ENCODE peak calls at places on chromosomes 4 and X, in six cellular contexts. D is left lung, P is GM12865, C is lower leg skin, J is cardiac fibroblast, H is AG04450. Q is an unnamed sample.

GRCh38 chr4:153233761-153234371 is 29.6 kb downstream of the TRIM2 start:
- DNase-seq in D (no peak), P (no peak), C (peak), J (peak), H (no peak), Q (peak)

GRCh38 chrX:111114806-111115205 is 18.8 kb downstream of the PAK3 start:
- DNase-seq in D (no peak), P (peak), C (no peak), J (no peak), H (no peak), Q (no peak)

GRCh38 chrX:65407157-65407626 is 127.4 kb downstream of the LAS1L start:
- DNase-seq in D (no peak), P (no peak), C (no peak), J (peak), H (no peak), Q (no peak)

GRCh38 chr4:3642806-3643517 is 110.7 kb upstream of the LRPAP1 start:
- DNase-seq in D (no peak), P (no peak), C (no peak), J (no peak), H (no peak), Q (no peak)

GRCh38 chr4:54658321-54659093 is 750 bp downstream of the KIT start:
- DNase-seq in D (peak), P (peak), C (peak), J (peak), H (no peak), Q (no peak)

GRCh38 chr4:161546902-161547301 is 616.9 kb downstream of the FSTL5 start:
- DNase-seq in D (no peak), P (peak), C (no peak), J (peak), H (no peak), Q (no peak)

GRCh38 chr4:80592950-80593349 is 257.4 kb downstream of the CFAP299 start:
- DNase-seq in D (no peak), P (peak), C (no peak), J (no peak), H (no peak), Q (no peak)

GRCh38 chr4:109574443-109574850 is 14.4 kb downstream of the MCUB start:
- DNase-seq in D (no peak), P (no peak), C (no peak), J (peak), H (no peak), Q (no peak)

GRCh38 chr4:91288702-91289311 is 1015.0 kb upstream of the GRID2 start:
- DNase-seq in D (no peak), P (no peak), C (no peak), J (no peak), H (no peak), Q (no peak)

GRCh38 chrX:131727778-131728177 is 183.9 kb downstream of the OR13H1 start:
- DNase-seq in D (no peak), P (no peak), C (peak), J (no peak), H (no peak), Q (no peak)

GRCh38 chr4:24559889-24560288 is 24.5 kb downstream of the DHX15 start:
- DNase-seq in D (no peak), P (no peak), C (no peak), J (peak), H (no peak), Q (no peak)

DNA sequence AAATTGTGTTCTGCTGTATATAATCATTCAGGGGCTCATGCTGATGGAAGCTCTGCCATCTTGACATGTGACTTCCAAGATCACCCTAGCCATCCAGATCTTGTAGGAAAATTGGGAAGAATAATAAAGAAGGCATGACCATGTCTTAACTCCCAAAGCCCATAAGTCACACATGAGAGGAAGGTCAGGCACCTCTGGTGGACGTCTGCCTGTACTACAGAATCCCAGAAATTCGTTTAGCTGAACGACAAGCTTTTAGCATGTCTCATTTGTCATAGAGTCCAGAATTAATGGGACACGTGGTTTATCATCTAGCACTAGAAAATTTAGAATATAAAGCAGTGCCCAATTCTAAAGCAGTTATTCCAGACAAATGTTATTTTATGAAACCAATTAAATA is 212.7 kb downstream of the CENPC start:
- DNase-seq in D (no peak), P (peak), C (no peak), J (peak), H (no peak), Q (no peak)
- TF ChIP-seq CTCF in D (no peak), P (peak), C (no peak), J (peak), H (peak), Q (peak)

DNA sequence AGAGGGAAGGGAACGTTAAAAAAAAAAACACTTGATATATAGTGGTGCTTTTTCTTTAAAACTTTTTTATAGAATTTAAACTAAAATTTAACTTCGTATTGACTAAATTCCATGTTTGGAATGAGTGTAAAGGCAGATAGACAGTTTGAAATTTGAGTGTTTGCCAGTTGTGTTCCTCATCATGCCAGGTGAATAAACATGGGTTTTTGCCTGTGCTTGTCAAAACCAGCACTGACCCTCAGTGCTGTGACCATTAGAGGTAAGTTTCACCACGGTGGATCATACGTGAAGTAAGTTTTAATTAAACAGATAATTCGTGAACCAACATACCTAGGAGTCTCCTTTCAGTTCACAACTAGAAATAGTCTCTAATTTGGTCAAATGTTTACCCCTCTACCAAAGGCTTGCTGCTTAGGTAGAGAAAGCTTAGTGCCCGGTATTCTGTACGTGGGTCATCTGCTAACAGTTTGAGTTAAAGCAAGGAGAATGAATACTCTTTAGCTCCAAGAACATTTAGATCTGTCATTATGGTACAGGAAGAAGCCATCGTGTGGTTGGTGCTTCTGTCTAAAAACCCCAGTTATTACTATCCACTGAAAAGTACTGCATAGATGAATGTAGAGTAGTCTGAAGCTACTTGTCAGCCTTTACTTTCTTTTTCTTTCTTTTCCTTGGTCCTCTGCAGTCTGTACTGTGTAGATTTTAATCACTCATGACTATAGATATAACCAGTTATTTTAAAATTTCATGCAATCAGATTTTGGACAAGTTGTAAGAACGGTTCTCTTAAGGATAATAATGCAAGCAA is 32.7 kb downstream of the KIAA0232 start:
- DNase-seq in D (no peak), P (no peak), C (no peak), J (no peak), H (no peak), Q (no peak)
- H3K4me3 ChIP-seq in D (no peak), P (no peak), C (no peak), J (no peak), H (no peak), Q (no peak)

GRCh38 chr4:102416765-102417164 is 71.5 kb upstream of the SLC39A8 start:
- DNase-seq in D (no peak), P (no peak), C (no peak), J (no peak), H (no peak), Q (no peak)

GRCh38 chr4:102423375-102423774 is 77.8 kb upstream of the NFKB1 start:
- DNase-seq in D (no peak), P (no peak), C (no peak), J (no peak), H (no peak), Q (no peak)

GRCh38 chr4:102422843-102423242 is 77.6 kb upstream of the SLC39A8 start:
- DNase-seq in D (no peak), P (no peak), C (no peak), J (no peak), H (no peak), Q (no peak)

DNA sequence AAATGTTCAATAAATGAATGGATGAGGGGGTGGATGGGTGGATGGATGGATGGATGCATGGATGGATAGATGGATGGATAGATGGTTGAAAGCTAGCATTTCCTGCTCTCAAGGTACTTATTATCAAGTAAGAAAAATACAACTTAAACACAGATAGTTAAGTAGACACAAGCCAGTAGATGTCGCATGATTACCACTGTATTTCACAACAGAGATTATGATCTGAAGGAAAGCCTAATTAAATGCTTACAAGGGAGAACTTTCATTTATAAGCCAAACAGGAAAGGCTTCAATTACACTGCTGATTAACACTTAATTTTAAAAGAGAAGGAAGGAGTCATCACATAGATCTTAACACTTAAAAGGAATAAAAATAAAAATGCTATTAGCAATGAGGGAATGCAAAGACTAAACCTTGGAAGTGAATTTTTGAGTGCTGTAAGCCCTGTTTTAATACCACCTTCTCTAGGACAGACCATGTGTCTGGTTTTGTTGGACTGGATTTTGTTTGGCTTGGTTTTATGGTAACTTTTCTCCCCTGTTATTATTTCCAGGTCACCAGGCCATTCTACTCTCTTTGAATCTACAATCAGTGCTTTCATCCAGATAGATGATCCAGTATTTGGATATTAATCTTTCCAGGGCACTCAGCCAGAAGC is 75.4 kb upstream of the SLC39A8 start:
- DNase-seq in D (no peak), P (no peak), C (no peak), J (peak), H (no peak), Q (no peak)
- TF ChIP-seq CTCF in D (no peak), P (no peak), C (no peak), J (no peak), H (peak), Q (peak)

DNA sequence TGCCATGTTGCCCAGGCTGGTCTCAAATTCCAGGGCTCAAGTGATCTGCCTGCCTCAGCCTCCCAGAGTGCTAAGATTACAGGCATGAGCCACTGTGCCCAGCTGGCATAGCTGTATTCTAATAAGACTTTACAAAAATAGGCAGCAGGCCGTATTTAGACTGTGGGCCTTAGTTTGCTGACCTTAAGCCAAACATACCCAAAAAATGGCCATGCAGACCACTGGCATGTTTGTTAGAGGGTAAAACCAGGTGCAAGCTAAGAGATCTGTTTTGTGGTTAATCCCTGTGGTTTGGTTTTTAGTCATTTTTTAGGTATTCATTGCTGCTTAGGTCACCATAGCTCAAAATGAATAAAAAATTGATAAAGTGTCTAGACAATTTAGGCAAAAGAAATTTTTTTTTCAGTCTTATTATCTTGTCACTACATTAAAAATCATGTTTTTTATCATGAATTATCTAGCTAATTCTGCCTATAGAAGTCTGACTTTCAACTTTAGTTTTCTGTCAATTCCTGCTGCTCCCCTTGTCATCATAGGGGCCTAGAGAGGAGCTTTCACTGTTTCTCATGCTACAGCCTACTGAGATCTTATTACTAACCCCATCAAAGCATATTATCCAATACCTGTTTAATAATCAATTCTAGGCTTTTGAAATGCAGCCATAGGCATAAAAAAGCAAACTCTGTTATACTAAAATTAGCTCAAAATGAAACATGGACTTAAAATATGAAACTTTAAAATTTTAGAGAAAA is 7.5 kb upstream of the SPINK2 start:
- DNase-seq in D (no peak), P (peak), C (no peak), J (peak), H (no peak), Q (no peak)
- H3K4me3 ChIP-seq in D (no peak), P (no peak), C (no peak), J (no peak), H (no peak), Q (no peak)

GRCh38 chrX:39839371-39839770 is 258.4 kb downstream of the BCOR start:
- DNase-seq in D (no peak), P (no peak), C (no peak), J (no peak), H (no peak), Q (no peak)
- TF ChIP-seq CTCF in D (no peak), P (no peak), C (no peak), J (no peak), H (no peak), Q (no peak)

GRCh38 chr4:186189656-186190055 is 1.7 kb upstream of the CYP4V2 start:
- DNase-seq in D (no peak), P (no peak), C (no peak), J (no peak), H (no peak), Q (no peak)
- H3K4me3 ChIP-seq in D (no peak), P (peak), C (no peak), J (no peak), H (no peak), Q (no peak)

DNA sequence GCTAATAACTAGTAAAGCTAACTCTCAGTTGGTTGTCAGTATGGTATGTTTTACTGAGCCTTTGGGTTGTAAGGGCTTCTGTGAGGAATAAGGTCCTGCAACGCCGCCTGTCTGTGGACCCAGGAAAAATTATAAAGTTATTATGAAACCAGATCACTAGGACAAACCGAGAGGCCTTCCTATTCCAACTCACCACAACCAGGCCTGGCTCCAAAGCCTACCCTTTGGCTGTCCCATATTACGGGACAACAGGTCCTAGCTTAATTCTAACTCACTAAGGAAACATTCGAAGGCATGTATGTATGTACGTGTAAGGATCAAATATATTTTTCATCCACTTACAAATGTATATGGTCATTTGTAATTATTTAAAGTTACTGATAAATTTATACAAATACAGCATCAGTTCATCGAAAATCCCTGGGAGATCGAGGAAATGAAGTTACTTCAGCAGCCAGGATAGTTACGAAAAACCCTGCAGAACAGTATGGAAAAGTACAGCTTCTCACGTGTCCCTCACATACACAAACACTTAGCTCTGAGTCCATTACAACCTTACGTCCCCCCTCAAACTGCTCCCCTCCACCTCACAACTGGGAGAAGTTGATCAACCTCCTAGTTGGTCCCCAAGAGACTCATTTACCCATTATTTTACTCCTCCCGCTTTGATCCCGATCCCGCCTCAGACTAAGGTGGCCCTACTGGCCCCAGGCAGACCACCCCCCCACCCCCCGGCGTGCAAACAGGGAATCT is 1.2 kb downstream of the ANKRD17 start:
- DNase-seq in D (peak), P (peak), C (peak), J (peak), H (peak), Q (peak)
- TF ChIP-seq CTCF in D (peak), P (peak), C (no peak), J (peak), H (peak), Q (peak)

DNA sequence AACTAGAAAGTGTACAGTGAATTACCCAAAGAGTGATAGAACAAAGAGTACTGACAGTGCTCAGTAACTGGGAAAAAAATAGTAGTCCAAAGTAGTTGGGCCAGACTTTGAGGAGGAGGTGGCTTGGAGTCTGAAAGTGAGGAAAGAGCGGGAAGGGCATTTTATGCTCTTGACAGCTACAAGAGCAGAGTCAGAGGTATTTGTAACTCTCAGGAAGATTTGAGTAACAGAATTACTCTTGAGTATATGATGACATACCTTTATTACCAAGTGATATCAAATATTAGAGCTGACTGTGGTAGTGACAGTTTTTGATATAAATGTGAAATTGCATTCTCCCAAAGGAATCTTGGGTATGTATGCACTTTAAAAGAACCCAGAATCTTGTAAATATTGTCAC is 2.2 kb downstream of the SLAIN2 start:
- DNase-seq in D (no peak), P (no peak), C (no peak), J (peak), H (no peak), Q (no peak)
- H3K4me3 ChIP-seq in D (no peak), P (peak), C (no peak), J (no peak), H (peak), Q (no peak)

DNA sequence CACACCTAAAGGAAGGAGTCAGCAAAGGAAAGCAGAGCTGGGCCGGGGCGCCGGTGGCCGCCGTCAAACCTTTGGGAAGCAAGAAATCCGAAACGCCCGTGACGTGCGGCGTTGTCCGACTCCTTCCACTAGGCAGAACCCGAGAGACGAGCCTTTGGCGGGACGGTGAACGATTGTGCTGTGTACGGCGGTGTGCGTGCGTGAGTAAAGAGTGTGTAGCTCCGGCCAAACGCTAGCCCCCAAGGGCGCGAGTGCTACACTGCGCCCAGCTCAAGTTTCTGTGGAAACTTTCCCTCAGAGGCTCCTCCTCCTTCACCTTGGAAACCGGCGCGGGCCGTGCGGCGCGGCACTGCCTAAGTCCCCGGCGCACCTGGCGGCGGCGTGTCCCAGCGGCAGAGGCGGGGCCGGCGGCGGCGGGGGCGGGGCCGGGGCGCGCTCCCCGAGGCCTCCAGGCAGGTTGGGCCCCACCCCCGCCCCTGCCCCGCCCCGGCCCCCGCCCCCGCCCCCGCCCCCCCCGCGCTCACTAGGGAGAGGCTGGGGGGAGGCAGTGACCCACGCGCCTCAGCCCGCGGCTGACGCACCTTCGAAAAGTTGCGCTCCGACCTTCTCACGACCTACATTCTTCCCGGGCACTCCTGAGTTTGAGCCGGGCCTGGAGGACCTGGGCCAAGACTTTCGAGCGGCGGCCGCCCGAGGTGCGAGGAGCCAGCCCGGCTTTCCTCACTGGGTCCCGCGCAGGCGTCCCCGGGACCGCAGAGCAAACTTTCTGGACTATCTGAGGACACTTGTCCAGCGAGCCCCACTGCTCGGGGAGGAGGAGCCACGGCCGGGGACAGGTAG is at the start of gene FHIP1A:
- DNase-seq in D (peak), P (peak), C (peak), J (peak), H (peak), Q (no peak)
- TF ChIP-seq CTCF in D (no peak), P (no peak), C (no peak), J (peak), H (peak), Q (no peak)

Q was measured in AG09309.